ENCODE peak calls at places on chromosomes 6 and 20, in ten cellular contexts. G is PC-3; Q is neural progenitor cell; K is body of pancreas; Z is SK-N-MC; L is Peyer's patch; F is naive thymus-derived CD4-positive, alpha-beta T cell; T is ovary; B is psoas muscle; W is hepatocyte. U is an unnamed sample.

GRCh38 chr6:1610497-1611321 is 994 bp downstream of the FOXC1 start:
- DNase-seq in G (peak; percentile 38), Q (peak; percentile 33), K (peak; percentile 42), Z (no peak), L (no peak), F (no peak), T (peak; percentile 66), B (peak; percentile 50), W (peak; percentile 25), U (no peak)

GRCh38 chr6:57262901-57263694 is 41.0 kb upstream of the RAB23 start:
- DNase-seq in G (peak; percentile 78), Q (no peak), K (no peak), Z (no peak), L (no peak), F (no peak), T (no peak), B (no peak), W (no peak), U (no peak)

GRCh38 chr6:122735618-122736017 is 43.9 kb upstream of the FABP7 start:
- DNase-seq in G (no peak), Q (no peak), K (no peak), Z (no peak), L (no peak), F (no peak), T (no peak), B (no peak), W (no peak), U (no peak)

GRCh38 chr6:22892452-22892851 is 323.1 kb downstream of the HDGFL1 start:
- DNase-seq in G (peak; percentile 91), Q (no peak), K (no peak), Z (no peak), L (no peak), F (no peak), T (no peak), B (no peak), W (peak; percentile 67), U (no peak)

GRCh38 chr6:34338811-34339210 is 53.7 kb downstream of the NUDT3 start:
- DNase-seq in G (no peak), Q (no peak), K (no peak), Z (no peak), L (no peak), F (no peak), T (no peak), B (no peak), W (no peak), U (no peak)

GRCh38 chr6:47787620-47788497 is 6.0 kb downstream of the OPN5 start:
- DNase-seq in G (peak; percentile 88), Q (peak; percentile 79), K (peak; percentile 63), Z (peak; percentile 34), L (peak; percentile 31), F (peak; percentile 23), T (peak; percentile 37), B (peak; percentile 65), W (peak; percentile 86), U (peak; percentile 54)

GRCh38 chr6:142242269-142242668 is 59.5 kb upstream of the ADGRG6 start:
- DNase-seq in G (no peak), Q (no peak), K (no peak), Z (no peak), L (no peak), F (no peak), T (no peak), B (no peak), W (no peak), U (no peak)

GRCh38 chr20:38789503-38790209 is 15.8 kb upstream of the PPP1R16B start:
- DNase-seq in G (peak; percentile 65), Q (no peak), K (no peak), Z (no peak), L (no peak), F (no peak), T (no peak), B (no peak), W (no peak), U (no peak)

DNA sequence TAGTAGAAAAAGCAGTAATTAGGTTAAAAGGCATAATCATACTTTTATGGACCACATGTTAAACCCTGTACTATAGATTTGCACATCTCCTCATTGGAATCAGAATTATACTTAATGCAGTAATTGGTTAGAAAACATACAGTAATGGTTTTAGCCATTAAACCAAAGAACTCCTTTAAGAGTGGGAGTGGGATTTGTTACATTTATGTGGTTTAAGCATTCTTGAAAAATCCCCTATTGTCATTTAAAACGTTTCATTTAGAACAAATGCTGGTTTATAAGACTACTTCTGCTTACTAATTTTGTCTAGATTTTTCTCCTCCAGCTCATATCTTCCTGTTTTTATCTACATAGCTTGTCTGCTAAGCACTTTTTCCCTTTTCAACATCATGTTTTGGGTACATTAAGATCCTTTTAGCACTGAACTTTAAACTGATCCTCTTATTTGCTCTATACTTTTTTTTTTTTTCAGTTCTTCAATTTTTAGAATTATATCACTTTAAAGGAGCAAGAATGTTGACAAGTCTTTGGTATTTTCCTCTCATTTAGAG is 81.0 kb downstream of the SESN1 start:
- DNase-seq in G (no peak), Q (no peak), K (no peak), Z (no peak), L (no peak), F (no peak), T (no peak), B (no peak), W (no peak), U (no peak)
- H3K27ac ChIP-seq in G (no peak overlapping the region), Q (no peak overlapping the region), K (no peak overlapping the region), Z (no peak overlapping the region), L (peak overlapping the region; percentile 36), F (peak overlapping the region; percentile 63), T (peak overlapping the region; percentile 58), B (peak overlapping the region; percentile 75), W (no peak overlapping the region), U (peak overlapping the region; percentile 62)

GRCh38 chr6:168447282-168447681 is 6.3 kb downstream of the SMOC2 start:
- DNase-seq in G (no peak), Q (no peak), K (no peak), Z (no peak), L (no peak), F (no peak), T (no peak), B (no peak), W (no peak), U (no peak)

GRCh38 chr6:168439791-168440491 is 1.0 kb upstream of the SMOC2 start:
- DNase-seq in G (no peak), Q (no peak), K (no peak), Z (no peak), L (no peak), F (no peak), T (no peak), B (no peak), W (no peak), U (no peak)

GRCh38 chr6:168441434-168442391 is 729 bp downstream of the SMOC2 start:
- DNase-seq in G (no peak), Q (peak; percentile 43), K (no peak), Z (no peak), L (no peak), F (no peak), T (peak; percentile 60), B (no peak), W (no peak), U (no peak)

GRCh38 chr6:168440520-168441433 is at the start of gene SMOC2:
- DNase-seq in G (no peak), Q (peak; percentile 68), K (no peak), Z (no peak), L (no peak), F (no peak), T (peak; percentile 76), B (peak; percentile 79), W (peak; percentile 47), U (no peak)

GRCh38 chr6:168442646-168443045 is 1.7 kb downstream of the SMOC2 start:
- DNase-seq in G (no peak), Q (peak; percentile 38), K (no peak), Z (no peak), L (no peak), F (no peak), T (no peak), B (no peak), W (no peak), U (no peak)
- H3K4me3 ChIP-seq in G (no peak overlapping the region), Q (peak overlapping the region; percentile 61), K (no peak overlapping the region), Z (no peak overlapping the region), L (no peak overlapping the region), F (no peak overlapping the region), T (peak overlapping the region; percentile 69), B (peak overlapping the region; percentile 55), W (peak overlapping the region; percentile 41), U (no peak overlapping the region)

DNA sequence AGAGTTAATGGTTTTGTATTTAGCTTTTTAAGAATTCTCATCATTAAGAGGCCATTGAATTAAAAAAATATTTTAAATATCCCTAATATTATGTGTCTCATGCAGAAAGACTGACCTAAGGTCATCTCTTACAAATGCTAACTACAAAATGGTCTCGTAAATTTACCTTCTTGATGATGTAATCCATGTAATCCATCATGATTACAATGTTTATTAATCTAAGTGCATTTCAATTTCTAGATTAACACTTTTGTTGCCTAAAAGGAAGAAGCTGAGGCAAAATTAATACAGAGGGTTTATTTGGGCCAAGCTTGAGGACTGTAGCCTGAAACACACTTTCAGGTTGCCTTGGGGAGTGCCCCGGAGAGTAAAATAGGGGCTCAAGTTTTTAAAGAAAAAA is 18.4 kb downstream of the DUSP22 start:
- DNase-seq in G (no peak), Q (no peak), K (no peak), Z (no peak), L (no peak), F (no peak), T (no peak), B (no peak), W (no peak), U (no peak)
- H3K9me3 ChIP-seq in G (no peaks in the 10 kb centered on the region), Q (peaks cover 5% of the 10 kb centered on the region), K (no peaks in the 10 kb centered on the region), Z (no peaks in the 10 kb centered on the region), L (no peaks in the 10 kb centered on the region), F (no peaks in the 10 kb centered on the region), T (no peaks in the 10 kb centered on the region), B (no peaks in the 10 kb centered on the region), W (no peaks in the 10 kb centered on the region), U (no peaks in the 10 kb centered on the region)

GRCh38 chr6:155030148-155030720 is 35.1 kb downstream of the TIAM2 start:
- DNase-seq in G (no peak), Q (no peak), K (no peak), Z (no peak), L (no peak), F (no peak), T (no peak), B (no peak), W (no peak), U (no peak)

GRCh38 chr6:155023717-155024116 is 28.6 kb downstream of the TIAM2 start:
- DNase-seq in G (no peak), Q (no peak), K (no peak), Z (no peak), L (no peak), F (no peak), T (no peak), B (no peak), W (no peak), U (no peak)

GRCh38 chr6:155024628-155025027 is 29.5 kb downstream of the TIAM2 start:
- DNase-seq in G (no peak), Q (no peak), K (no peak), Z (no peak), L (no peak), F (no peak), T (no peak), B (no peak), W (no peak), U (no peak)

GRCh38 chr6:155022726-155023125 is 27.6 kb downstream of the TIAM2 start:
- DNase-seq in G (no peak), Q (no peak), K (no peak), Z (no peak), L (no peak), F (no peak), T (no peak), B (no peak), W (no peak), U (no peak)

DNA sequence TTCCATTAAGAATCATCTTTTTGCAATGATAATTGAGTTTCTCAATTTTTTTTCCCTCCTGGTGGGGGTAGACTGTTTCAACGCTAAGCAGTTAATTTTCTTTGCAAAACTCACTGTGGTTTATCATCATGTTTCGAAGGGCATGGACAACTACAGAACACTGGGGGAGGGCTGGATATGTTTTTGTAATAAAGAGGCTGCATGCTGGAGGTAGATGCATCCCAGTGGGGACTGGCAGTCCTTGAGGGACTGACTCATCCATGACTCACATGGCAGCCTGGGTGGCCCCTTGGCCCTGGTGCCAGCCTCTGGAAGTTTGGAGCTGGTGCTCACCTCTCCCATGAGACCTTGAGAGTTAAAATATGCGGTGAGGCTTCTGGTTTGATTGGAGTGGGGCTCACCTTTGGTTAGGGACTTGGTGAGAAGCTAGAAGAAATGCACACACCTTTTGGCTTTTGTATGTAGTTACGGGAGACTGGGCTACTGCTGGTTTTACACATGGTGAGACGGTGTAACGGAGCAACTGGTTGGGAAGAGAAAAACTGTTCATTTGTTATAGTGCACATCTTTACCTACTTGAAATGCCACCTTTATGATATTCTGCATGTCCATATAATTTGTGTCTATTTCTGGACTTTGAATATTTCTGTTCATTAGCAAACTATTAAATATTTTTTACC is 31.4 kb downstream of the TIAM2 start:
- DNase-seq in G (peak; percentile 92), Q (no peak), K (peak; percentile 16), Z (no peak), L (no peak), F (no peak), T (peak; percentile 33), B (peak; percentile 76), W (peak; percentile 56), U (no peak)
- H3K27ac ChIP-seq in G (peak overlapping the region; percentile 19), Q (no peak overlapping the region), K (no peak overlapping the region), Z (peak overlapping the region; percentile 35), L (no peak overlapping the region), F (no peak overlapping the region), T (no peak overlapping the region), B (no peak overlapping the region), W (peak overlapping the region; percentile 31), U (no peak overlapping the region)